ENCODE peak calls at places on chromosomes 4 and X, in six cellular contexts. N is WERI-Rb-1, Y is A549, T is epithelial cell of esophagus, I is upper lobe of right lung, X is heart left ventricle. L is an unnamed sample.

GRCh38 chr4:36269116-36269515 is 12.3 kb upstream of the DTHD1 start:
- DNase-seq in X (no peak), T (no peak), I (no peak), Y (no peak), N (no peak), L (no peak)

GRCh38 chrX:13048265-13048664 is 3.8 kb upstream of the FAM9C start:
- DNase-seq in N (no peak), Y (no peak), I (no peak), T (peak), X (no peak), L (no peak)

GRCh38 chr4:174198396-174199179 is 84.9 kb downstream of the FBXO8 start:
- DNase-seq in T (peak), N (no peak), Y (no peak), I (no peak), X (no peak), L (no peak)

GRCh38 chrX:101276238-101276637 is 14.9 kb downstream of the TAF7L start:
- DNase-seq in I (no peak), N (no peak), T (no peak), X (no peak), Y (no peak), L (no peak)

GRCh38 chr4:19983072-19983471 is 268.6 kb upstream of the SLIT2 start:
- DNase-seq in T (peak), N (no peak), I (no peak), X (no peak), Y (no peak), L (no peak)

GRCh38 chr4:165927366-165927765 is 54.3 kb downstream of the TLL1 start:
- DNase-seq in X (no peak), Y (no peak), I (no peak), T (no peak), N (no peak), L (no peak)

GRCh38 chrX:152932144-152932543 is 34.3 kb downstream of the ZNF185 start:
- DNase-seq in T (no peak), I (no peak), N (no peak), Y (no peak), X (no peak), L (no peak)

GRCh38 chr4:3660086-3660927 is 105.9 kb upstream of the ADRA2C start:
- DNase-seq in I (no peak), Y (no peak), X (no peak), T (no peak), N (peak), L (no peak)

GRCh38 chrX:21975827-21976226 is 35.3 kb downstream of the SMS start:
- DNase-seq in T (peak), Y (no peak), X (no peak), I (no peak), N (no peak), L (no peak)

GRCh38 chr4:73908965-73909364 is 39.8 kb downstream of the CXCL1 start:
- DNase-seq in X (no peak), Y (no peak), N (no peak), I (no peak), T (no peak), L (no peak)

GRCh38 chr4:2805712-2806391 is 13.0 kb downstream of the SH3BP2 start:
- DNase-seq in T (peak), X (peak), N (no peak), I (peak), Y (no peak), L (no peak)

GRCh38 chr4:60683953-60684352 is 516.2 kb upstream of the ADGRL3 start:
- DNase-seq in X (no peak), N (no peak), I (no peak), Y (no peak), T (peak), L (no peak)

GRCh38 chr4:57424231-57424897 is 314.2 kb upstream of the IGFBP7 start:
- DNase-seq in I (no peak), N (no peak), Y (no peak), X (no peak), T (peak), L (no peak)

GRCh38 chr4:155405059-155405458 is 28.3 kb upstream of the MAP9 start:
- DNase-seq in X (no peak), I (no peak), T (no peak), Y (no peak), N (no peak), L (no peak)

GRCh38 chr4:152408514-152409327 is 127.2 kb downstream of the FBXW7 start:
- DNase-seq in Y (peak), T (peak), I (no peak), X (no peak), N (peak), L (no peak)

GRCh38 chr4:157172011-157172410 is 48.5 kb upstream of the GRIA2 start:
- DNase-seq in T (peak), Y (no peak), X (no peak), I (no peak), N (no peak), L (no peak)

GRCh38 chrX:124346064-124346876 is at the start of gene SH2D1A:
- DNase-seq in X (no peak), T (no peak), N (no peak), I (no peak), Y (no peak), L (no peak)

GRCh38 chr4:63583561-63583960 is 825.7 kb downstream of the TECRL start:
- DNase-seq in T (no peak), I (no peak), X (no peak), Y (no peak), N (no peak), L (no peak)

GRCh38 chr4:91758487-91758886 is 545.3 kb upstream of the GRID2 start:
- DNase-seq in X (no peak), N (no peak), Y (no peak), I (no peak), T (peak), L (no peak)

GRCh38 chr4:173747537-173748257 is 217.7 kb upstream of the HAND2 start:
- DNase-seq in N (no peak), X (no peak), T (no peak), I (no peak), Y (no peak), L (no peak)

GRCh38 chrX:24553016-24553415 is 87.9 kb downstream of the PDK3 start:
- DNase-seq in X (no peak), Y (no peak), N (no peak), I (no peak), T (peak), L (no peak)

GRCh38 chr4:79682801-79683217 is 274.8 kb upstream of the GK2 start:
- DNase-seq in T (no peak), I (peak), N (no peak), Y (no peak), X (peak), L (no peak)

GRCh38 chrX:129115104-129115503 is 408.2 kb downstream of the SMARCA1 start:
- DNase-seq in N (peak), I (no peak), X (no peak), Y (peak), T (peak), L (no peak)

GRCh38 chr4:37742149-37742548 is 56.0 kb upstream of the RELL1 start:
- DNase-seq in N (no peak), T (peak), I (no peak), X (no peak), Y (peak), L (no peak)

GRCh38 chr4:23920716-23921446 is 31.0 kb upstream of the PPARGC1A start:
- DNase-seq in Y (no peak), X (no peak), I (no peak), N (no peak), T (peak), L (no peak)

GRCh38 chr4:56129431-56129861 is 180.7 kb downstream of the CEP135 start:
- DNase-seq in T (peak), Y (peak), N (peak), X (no peak), I (peak), L (no peak)

GRCh38 chr4:109163493-109163892 is 139.0 kb downstream of the COL25A1 start:
- DNase-seq in Y (no peak), T (no peak), N (no peak), X (no peak), I (no peak), L (no peak)

GRCh38 chrX:18884916-18885315 is 99.0 kb downstream of the PHKA2 start:
- DNase-seq in I (no peak), X (no peak), Y (no peak), T (no peak), N (no peak), L (no peak)

GRCh38 chrX:123277821-123278220 is 93.7 kb downstream of the GRIA3 start:
- DNase-seq in N (no peak), T (no peak), I (no peak), Y (no peak), X (no peak), L (no peak)

GRCh38 chr4:188387134-188387791 is 248.0 kb downstream of the TRIML1 start:
- DNase-seq in I (no peak), N (no peak), X (no peak), T (peak), Y (no peak), L (no peak)

GRCh38 chr4:137124278-137124932 is 407.9 kb downstream of the PCDH18 start:
- DNase-seq in T (peak), X (no peak), I (no peak), N (peak), Y (peak), L (no peak)

GRCh38 chrX:153970398-153971123 is 1.1 kb downstream of the HCFC1 start:
- DNase-seq in Y (no peak), X (no peak), I (no peak), T (peak), N (peak), L (no peak)

GRCh38 chrX:131821945-131822622 is 201.0 kb upstream of the STK26 start:
- DNase-seq in N (peak), I (no peak), X (no peak), Y (no peak), T (no peak), L (no peak)

GRCh38 chr4:146340798-146341197 is 126.5 kb downstream of the REELD1 start:
- DNase-seq in T (peak), Y (no peak), I (no peak), N (no peak), X (no peak), L (no peak)

GRCh38 chr4:153573881-153574807 is 108.0 kb downstream of the TMEM131L start:
- DNase-seq in T (peak), N (peak), I (no peak), X (peak), Y (peak), L (no peak)
- TF ChIP-seq CTCF in T (peak), N (peak), I (peak), X (peak), Y (peak), L (peak)

DNA sequence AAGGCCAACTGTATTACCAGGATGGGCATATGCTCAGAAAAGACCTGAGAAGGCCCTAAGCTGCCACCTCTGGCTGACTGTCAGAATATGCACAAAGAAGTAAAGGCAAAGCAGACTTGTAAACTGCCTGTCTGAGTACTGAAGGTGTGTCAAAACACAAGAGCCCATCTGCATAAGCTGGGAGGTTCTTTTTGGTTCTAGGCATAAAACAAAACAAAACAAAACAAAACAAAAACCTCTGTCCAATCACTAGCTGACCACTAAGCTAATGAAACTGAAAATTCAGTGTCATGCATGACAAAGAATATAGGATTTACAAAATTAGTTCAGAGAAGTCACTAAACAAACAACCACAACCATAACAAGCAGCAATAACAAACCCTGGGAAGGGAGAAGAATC is 20.6 kb downstream of the SH3D19 start:
- DNase-seq in Y (no peak), I (no peak), X (no peak), T (peak), N (peak), L (no peak)
- TF ChIP-seq CTCF in Y (no peak), I (no peak), X (no peak), T (no peak), N (peak), L (no peak)

GRCh38 chr4:5982156-5982973 is 35.9 kb downstream of the C4orf50 start:
- DNase-seq in Y (no peak), I (peak), X (no peak), N (peak), T (no peak), L (no peak)

GRCh38 chr4:5980436-5981155 is 37.6 kb downstream of the C4orf50 start:
- DNase-seq in X (no peak), Y (no peak), I (no peak), T (no peak), N (peak), L (no peak)

GRCh38 chr4:5976431-5976830 is 41.8 kb downstream of the C4orf50 start:
- DNase-seq in N (no peak), Y (no peak), X (no peak), I (peak), T (no peak), L (no peak)

GRCh38 chr4:5976921-5977320 is 41.3 kb downstream of the C4orf50 start:
- DNase-seq in Y (no peak), X (no peak), T (no peak), N (no peak), I (peak), L (no peak)

DNA sequence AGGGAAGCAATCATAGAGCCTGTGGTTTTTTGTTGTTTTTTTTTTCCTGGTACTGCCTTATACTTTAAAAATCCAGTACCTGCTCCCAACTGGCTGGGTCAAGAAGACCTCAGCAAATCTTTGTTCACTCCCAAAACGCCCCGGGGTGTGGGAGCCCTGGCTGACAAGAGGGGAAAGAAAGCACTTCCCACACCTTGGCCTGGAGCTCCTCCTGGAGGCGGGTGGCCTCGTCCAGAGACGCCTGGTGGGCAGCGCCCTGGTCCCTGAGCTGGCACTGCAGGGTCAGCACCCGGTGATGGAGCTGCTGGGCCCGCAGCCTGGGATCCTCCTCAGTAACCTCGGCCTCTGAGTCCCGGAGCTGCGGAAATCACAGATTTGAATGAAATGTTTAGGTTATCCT is 38.2 kb downstream of the C4orf50 start:
- DNase-seq in Y (peak), X (no peak), I (peak), N (peak), T (no peak), L (no peak)
- TF ChIP-seq CTCF in Y (peak), X (no peak), I (peak), N (peak), T (no peak), L (peak)

GRCh38 chrX:30190426-30190825 is 24.9 kb upstream of the MAGEB2 start:
- DNase-seq in X (no peak), Y (no peak), N (no peak), I (no peak), T (no peak), L (no peak)

GRCh38 chrX:30196322-30196721 is 19.0 kb upstream of the MAGEB2 start:
- DNase-seq in N (no peak), T (peak), X (no peak), Y (peak), I (no peak), L (no peak)
- TF ChIP-seq CTCF in N (no peak), T (no peak), X (no peak), Y (peak), I (peak), L (peak)

DNA sequence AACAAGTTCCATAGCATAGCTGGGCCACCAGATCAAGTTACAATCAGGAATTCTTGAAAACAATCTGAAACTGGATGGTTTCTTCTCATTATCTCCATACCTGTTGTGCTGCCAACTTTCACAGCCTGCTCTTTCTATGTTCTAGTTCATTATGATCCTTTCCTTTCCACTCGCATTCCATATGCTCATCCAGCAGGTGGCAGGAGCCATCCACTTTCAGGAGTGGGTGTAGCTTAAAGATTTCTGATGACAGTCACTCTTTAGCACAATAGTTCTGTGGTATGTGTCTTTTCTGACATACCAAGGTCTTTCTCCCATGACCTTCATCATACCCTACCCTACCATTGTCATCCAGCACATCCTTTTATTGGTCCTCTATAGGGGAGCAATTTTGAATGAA is 46.4 kb downstream of the PAGE2 start:
- DNase-seq in N (peak), T (peak), X (peak), I (no peak), Y (peak), L (no peak)
- TF ChIP-seq CTCF in N (peak), T (peak), X (peak), I (peak), Y (peak), L (peak)

GRCh38 chr4:114384629-114385028 is 214.0 kb upstream of the UGT8 start:
- DNase-seq in T (peak), X (no peak), Y (no peak), N (no peak), I (no peak), L (no peak)
- TF ChIP-seq CTCF in T (peak), X (peak), Y (peak), N (peak), I (peak), L (peak)

DNA sequence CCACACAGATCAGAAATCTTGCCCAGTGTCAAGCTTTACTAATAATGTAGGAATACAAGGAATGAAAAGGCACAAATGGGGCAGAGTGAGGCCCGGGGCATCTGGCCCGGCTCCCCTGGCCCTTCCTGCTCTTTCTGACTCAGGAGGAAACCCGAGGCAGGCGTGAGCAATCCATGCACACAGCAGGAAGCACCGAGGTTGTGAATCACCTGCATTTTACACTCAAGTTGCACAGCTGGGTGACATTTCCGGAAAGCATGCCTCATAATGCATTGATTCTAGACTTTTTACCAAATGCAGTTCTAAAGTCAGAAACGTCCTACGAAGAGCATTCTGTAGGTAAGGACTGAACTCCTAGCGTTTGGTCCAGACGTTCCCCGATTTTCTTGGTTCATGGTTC is 38.9 kb downstream of the PRIMPOL start:
- DNase-seq in Y (peak), T (peak), I (no peak), X (no peak), N (no peak), L (no peak)
- TF ChIP-seq CTCF in Y (no peak), T (no peak), I (no peak), X (no peak), N (no peak), L (no peak)

GRCh38 chrX:39242187-39242586 is 440.9 kb downstream of the MID1IP1 start:
- DNase-seq in Y (peak), I (no peak), N (peak), T (peak), X (no peak), L (no peak)
- TF ChIP-seq CTCF in Y (peak), I (peak), N (peak), T (peak), X (peak), L (peak)

DNA sequence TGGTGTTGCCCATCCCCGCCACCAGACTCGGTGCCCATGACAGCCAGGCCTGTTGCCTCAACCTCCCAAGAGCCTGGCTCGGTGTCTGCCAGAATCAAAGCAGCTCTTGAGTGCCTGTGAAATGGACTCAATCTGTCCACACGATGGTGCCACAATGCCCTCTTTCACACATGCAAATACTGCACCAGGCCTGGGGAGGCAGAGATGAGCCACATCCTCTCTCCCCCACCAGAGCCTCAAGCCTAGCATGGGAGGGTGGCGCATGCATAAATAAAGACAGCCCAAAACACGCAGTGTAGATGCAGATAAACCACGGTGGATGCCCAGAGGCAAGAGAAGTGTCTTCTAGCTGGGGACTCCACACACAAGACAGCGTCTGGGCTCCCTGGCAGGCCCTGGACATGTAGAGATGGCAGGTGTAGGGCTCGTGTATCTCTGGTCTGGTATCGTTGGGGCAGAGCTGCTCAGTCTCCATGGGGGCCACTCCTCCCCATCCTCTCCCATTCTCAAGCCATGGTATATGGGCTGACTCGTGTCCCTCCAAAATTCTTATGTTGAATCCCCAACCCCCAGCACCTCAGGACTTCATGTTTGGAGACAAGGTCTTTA is 65.6 kb downstream of the JAKMIP1 start:
- DNase-seq in X (no peak), T (no peak), I (no peak), Y (peak), N (peak), L (no peak)
- TF ChIP-seq CTCF in X (no peak), T (no peak), I (peak), Y (peak), N (peak), L (no peak)